ENCODE peak calls at places on chromosomes 7 and 10, in seven cellular contexts. One of them, this sample, is unnamed. For H3K4me1 and H3K36me3, the result is how much of the 10 kb centered on the place peaks cover.

GRCh38 chr7:148987751-148988512 is 40.4 kb downstream of the PDIA4 start:
- DNase-seq in fibroblast of lung: no peak
- DNase-seq in prostate gland: no peak
- DNase-seq in IMR-90: peak
- DNase-seq in breast epithelium: no peak
- DNase-seq in astrocyte: no peak
- DNase-seq in left lung: no peak
- DNase-seq in this sample: no peak

GRCh38 chr10:84194424-84195043 is at the start of gene CDHR1:
- DNase-seq in astrocyte: no peak
- DNase-seq in prostate gland: no peak
- DNase-seq in IMR-90: no peak
- DNase-seq in breast epithelium: no peak
- DNase-seq in left lung: no peak
- DNase-seq in fibroblast of lung: no peak
- DNase-seq in this sample: peak

GRCh38 chr10:74589226-74589673 is 237.2 kb upstream of the KAT6B start:
- DNase-seq in breast epithelium: peak
- DNase-seq in IMR-90: peak
- DNase-seq in astrocyte: peak
- DNase-seq in left lung: no peak
- DNase-seq in fibroblast of lung: peak
- DNase-seq in prostate gland: peak
- DNase-seq in this sample: peak

GRCh38 chr7:28434510-28434909 is 22.2 kb downstream of the CREB5 start:
- DNase-seq in left lung: no peak
- DNase-seq in prostate gland: no peak
- DNase-seq in breast epithelium: no peak
- DNase-seq in IMR-90: no peak
- DNase-seq in astrocyte: no peak
- DNase-seq in fibroblast of lung: no peak
- DNase-seq in this sample: no peak

GRCh38 chr7:129008645-129009414 is 46.1 kb downstream of the TNPO3 start:
- DNase-seq in fibroblast of lung: no peak
- DNase-seq in left lung: no peak
- DNase-seq in prostate gland: no peak
- DNase-seq in breast epithelium: no peak
- DNase-seq in astrocyte: no peak
- DNase-seq in IMR-90: no peak
- DNase-seq in this sample: no peak

GRCh38 chr10:109956454-109957091 is 33.3 kb upstream of the XPNPEP1 start:
- DNase-seq in IMR-90: peak
- DNase-seq in prostate gland: no peak
- DNase-seq in astrocyte: no peak
- DNase-seq in fibroblast of lung: peak
- DNase-seq in left lung: no peak
- DNase-seq in breast epithelium: no peak
- DNase-seq in this sample: peak

GRCh38 chr7:40311307-40311706 is 176.5 kb downstream of the SUGCT start:
- DNase-seq in fibroblast of lung: no peak
- DNase-seq in IMR-90: no peak
- DNase-seq in left lung: no peak
- DNase-seq in prostate gland: no peak
- DNase-seq in astrocyte: no peak
- DNase-seq in breast epithelium: no peak
- DNase-seq in this sample: no peak

GRCh38 chr10:113303747-113304146 is 249.1 kb upstream of the HABP2 start:
- DNase-seq in fibroblast of lung: peak
- DNase-seq in breast epithelium: no peak
- DNase-seq in left lung: no peak
- DNase-seq in astrocyte: no peak
- DNase-seq in prostate gland: no peak
- DNase-seq in IMR-90: peak
- DNase-seq in this sample: peak

GRCh38 chr10:85319826-85320225 is 991.4 kb downstream of the CCSER2 start:
- DNase-seq in breast epithelium: no peak
- DNase-seq in prostate gland: no peak
- DNase-seq in fibroblast of lung: no peak
- DNase-seq in astrocyte: no peak
- DNase-seq in IMR-90: no peak
- DNase-seq in left lung: peak
- DNase-seq in this sample: no peak

GRCh38 chr10:64430690-64431323 is 909.6 kb downstream of the REEP3 start:
- DNase-seq in fibroblast of lung: peak
- DNase-seq in astrocyte: no peak
- DNase-seq in breast epithelium: no peak
- DNase-seq in IMR-90: no peak
- DNase-seq in left lung: no peak
- DNase-seq in prostate gland: no peak
- DNase-seq in this sample: peak

GRCh38 chr7:116500071-116500853 is 724 bp downstream of the CAV2 start:
- DNase-seq in breast epithelium: peak
- DNase-seq in IMR-90: peak
- DNase-seq in prostate gland: peak
- DNase-seq in left lung: peak
- DNase-seq in fibroblast of lung: peak
- DNase-seq in astrocyte: peak
- DNase-seq in this sample: peak

GRCh38 chr7:135697276-135698049 is 30.5 kb downstream of the SLC13A4 start:
- DNase-seq in left lung: no peak
- DNase-seq in IMR-90: no peak
- DNase-seq in breast epithelium: no peak
- DNase-seq in fibroblast of lung: no peak
- DNase-seq in prostate gland: no peak
- DNase-seq in astrocyte: no peak
- DNase-seq in this sample: no peak

GRCh38 chr7:41391818-41392217 is 311.1 kb downstream of the INHBA start:
- DNase-seq in astrocyte: no peak
- DNase-seq in fibroblast of lung: no peak
- DNase-seq in IMR-90: no peak
- DNase-seq in breast epithelium: no peak
- DNase-seq in prostate gland: no peak
- DNase-seq in left lung: no peak
- DNase-seq in this sample: no peak

GRCh38 chr10:15877836-15878576 is 17.7 kb upstream of the MINDY3 start:
- DNase-seq in fibroblast of lung: no peak
- DNase-seq in breast epithelium: no peak
- DNase-seq in prostate gland: no peak
- DNase-seq in astrocyte: no peak
- DNase-seq in left lung: no peak
- DNase-seq in IMR-90: no peak
- DNase-seq in this sample: no peak

GRCh38 chr10:78462221-78462620 is 428.6 kb downstream of the RPS24 start:
- DNase-seq in prostate gland: no peak
- DNase-seq in astrocyte: peak
- DNase-seq in fibroblast of lung: no peak
- DNase-seq in breast epithelium: no peak
- DNase-seq in left lung: no peak
- DNase-seq in IMR-90: no peak
- DNase-seq in this sample: no peak

GRCh38 chr7:81447351-81447952 is 322.4 kb downstream of the HGF start:
- DNase-seq in IMR-90: peak
- DNase-seq in left lung: no peak
- DNase-seq in breast epithelium: no peak
- DNase-seq in astrocyte: peak
- DNase-seq in prostate gland: peak
- DNase-seq in fibroblast of lung: peak
- DNase-seq in this sample: peak

GRCh38 chr7:1713502-1714484 is 43.7 kb downstream of the ELFN1 start:
- DNase-seq in astrocyte: no peak
- DNase-seq in breast epithelium: no peak
- DNase-seq in prostate gland: no peak
- DNase-seq in IMR-90: no peak
- DNase-seq in fibroblast of lung: no peak
- DNase-seq in left lung: peak
- DNase-seq in this sample: peak

GRCh38 chr10:59079386-59080226 is 96.8 kb upstream of the PHYHIPL start:
- DNase-seq in breast epithelium: no peak
- DNase-seq in left lung: no peak
- DNase-seq in IMR-90: peak
- DNase-seq in prostate gland: no peak
- DNase-seq in astrocyte: peak
- DNase-seq in fibroblast of lung: peak
- DNase-seq in this sample: no peak

GRCh38 chr7:24896031-24896433 is 83.9 kb downstream of the OSBPL3 start:
- DNase-seq in left lung: no peak
- DNase-seq in IMR-90: no peak
- DNase-seq in breast epithelium: no peak
- DNase-seq in astrocyte: no peak
- DNase-seq in prostate gland: no peak
- DNase-seq in fibroblast of lung: no peak
- DNase-seq in this sample: no peak
- H3K4me1 ChIP-seq in left lung: under half
- H3K4me1 ChIP-seq in IMR-90: under half
- H3K4me1 ChIP-seq in breast epithelium: under half
- H3K4me1 ChIP-seq in astrocyte: under half
- H3K4me1 ChIP-seq in prostate gland: under half
- H3K4me1 ChIP-seq in fibroblast of lung: under half
- H3K4me1 ChIP-seq in this sample: under half

DNA sequence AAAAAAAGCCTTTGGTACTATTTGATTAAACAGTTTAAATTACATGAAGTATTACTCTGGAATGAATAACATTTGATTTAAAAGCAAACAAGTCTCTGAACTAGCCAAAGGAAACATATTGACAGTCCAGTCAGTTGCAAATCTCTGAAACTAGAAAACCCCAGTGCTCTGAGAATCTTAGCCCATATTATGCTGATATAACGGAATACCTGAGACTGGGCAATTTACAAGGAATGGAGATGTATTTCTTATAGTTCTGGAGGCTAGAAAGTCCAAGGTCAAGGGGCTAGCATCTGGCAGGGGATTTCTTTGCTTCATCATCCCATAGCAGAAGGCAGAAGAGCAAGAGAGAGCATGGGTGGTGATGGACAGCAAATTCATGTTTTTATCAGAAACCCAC is 21.7 kb upstream of the FKBP9 start:
- DNase-seq in fibroblast of lung: no peak
- DNase-seq in IMR-90: peak
- DNase-seq in breast epithelium: no peak
- DNase-seq in left lung: no peak
- DNase-seq in astrocyte: no peak
- DNase-seq in prostate gland: no peak
- DNase-seq in this sample: no peak
- H3K36me3 ChIP-seq in fibroblast of lung: under half
- H3K36me3 ChIP-seq in IMR-90: under half
- H3K36me3 ChIP-seq in breast epithelium: under half
- H3K36me3 ChIP-seq in left lung: under half
- H3K36me3 ChIP-seq in astrocyte: under half
- H3K36me3 ChIP-seq in prostate gland: under half
- H3K36me3 ChIP-seq in this sample: under half

GRCh38 chr7:102122026-102122425 is 164.6 kb upstream of the SH2B2 start:
- DNase-seq in astrocyte: peak
- DNase-seq in IMR-90: peak
- DNase-seq in fibroblast of lung: peak
- DNase-seq in left lung: no peak
- DNase-seq in breast epithelium: no peak
- DNase-seq in prostate gland: no peak
- DNase-seq in this sample: peak

GRCh38 chr7:102128303-102128702 is 158.4 kb upstream of the SH2B2 start:
- DNase-seq in IMR-90: no peak
- DNase-seq in left lung: no peak
- DNase-seq in prostate gland: no peak
- DNase-seq in astrocyte: no peak
- DNase-seq in fibroblast of lung: no peak
- DNase-seq in breast epithelium: no peak
- DNase-seq in this sample: no peak

GRCh38 chr7:102120666-102121065 is 166.0 kb upstream of the SH2B2 start:
- DNase-seq in prostate gland: no peak
- DNase-seq in left lung: no peak
- DNase-seq in astrocyte: no peak
- DNase-seq in IMR-90: no peak
- DNase-seq in fibroblast of lung: no peak
- DNase-seq in breast epithelium: no peak
- DNase-seq in this sample: no peak

GRCh38 chr7:102129636-102130370 is 156.9 kb upstream of the SH2B2 start:
- DNase-seq in left lung: no peak
- DNase-seq in astrocyte: peak
- DNase-seq in breast epithelium: no peak
- DNase-seq in prostate gland: no peak
- DNase-seq in IMR-90: no peak
- DNase-seq in fibroblast of lung: no peak
- DNase-seq in this sample: no peak

DNA sequence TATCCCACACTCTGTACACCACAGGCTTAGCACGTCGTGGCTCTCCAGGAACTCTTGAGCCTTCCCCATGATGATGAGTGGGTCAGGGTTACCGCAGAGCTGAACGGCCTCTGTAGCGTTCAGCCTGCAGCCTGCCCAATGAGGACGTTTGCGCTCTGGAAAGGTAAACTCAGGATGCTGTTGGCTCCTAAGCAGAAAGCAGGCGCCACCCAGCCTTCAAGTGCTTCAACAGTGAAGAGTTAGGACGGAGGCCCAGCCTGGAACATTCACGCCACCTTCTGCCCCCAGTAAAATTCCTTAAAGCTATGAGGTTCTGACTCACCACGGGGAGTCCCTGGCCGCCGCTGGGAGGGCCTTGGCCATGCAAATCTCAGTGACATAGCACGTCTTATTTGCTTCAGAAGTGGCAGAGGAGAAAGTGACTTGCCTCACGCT is 161.5 kb upstream of the SH2B2 start:
- DNase-seq in left lung: peak
- DNase-seq in astrocyte: peak
- DNase-seq in prostate gland: no peak
- DNase-seq in fibroblast of lung: peak
- DNase-seq in IMR-90: peak
- DNase-seq in breast epithelium: no peak
- DNase-seq in this sample: peak
- TF ChIP-seq CTCF in left lung: no peak
- TF ChIP-seq CTCF in astrocyte: no peak
- TF ChIP-seq CTCF in prostate gland: no peak
- TF ChIP-seq CTCF in fibroblast of lung: peak
- TF ChIP-seq CTCF in IMR-90: peak
- TF ChIP-seq CTCF in breast epithelium: no peak
- TF ChIP-seq CTCF in this sample: peak

DNA sequence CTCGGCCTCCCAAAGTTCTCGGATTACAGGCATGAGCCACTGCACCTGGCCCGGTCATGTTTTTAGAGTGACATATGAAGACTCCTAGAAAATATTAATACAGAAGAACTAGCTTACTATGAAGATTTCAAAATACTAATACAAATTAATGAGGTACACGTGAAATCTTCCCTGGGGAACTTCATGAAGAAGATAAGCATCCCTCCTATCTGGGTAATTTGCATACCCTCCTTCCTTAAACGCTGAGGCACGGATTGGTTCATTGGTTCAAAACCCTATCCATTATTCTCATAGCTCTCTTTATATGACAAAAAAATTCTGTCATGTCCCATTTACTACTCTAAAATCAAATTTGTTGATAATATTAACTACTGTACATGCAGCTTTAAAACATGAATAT is 224.8 kb upstream of the KLF14 start:
- DNase-seq in IMR-90: no peak
- DNase-seq in left lung: no peak
- DNase-seq in fibroblast of lung: no peak
- DNase-seq in breast epithelium: no peak
- DNase-seq in prostate gland: no peak
- DNase-seq in astrocyte: no peak
- DNase-seq in this sample: no peak
- H3K4me1 ChIP-seq in IMR-90: under half
- H3K4me1 ChIP-seq in left lung: under half
- H3K4me1 ChIP-seq in fibroblast of lung: under half
- H3K4me1 ChIP-seq in breast epithelium: under half
- H3K4me1 ChIP-seq in prostate gland: under half
- H3K4me1 ChIP-seq in astrocyte: half or more
- H3K4me1 ChIP-seq in this sample: under half